ENCODE peak calls at places on chromosomes 16 and 17, in four cellular contexts. C is AG04449, V is astrocyte of the spinal cord, Z is heart right ventricle. E is an unnamed sample.

GRCh38 chr16:89035013-89035697 is 58.1 kb upstream of the CBFA2T3 start:
- DNase-seq in C (no peak), V (no peak), Z (peak), E (no peak)

GRCh38 chr16:29126057-29126494 is 141.2 kb downstream of the LAT start:
- DNase-seq in Z (no peak), V (no peak), C (no peak), E (no peak)

GRCh38 chr17:47239663-47240374 is 13.8 kb upstream of the ITGB3 start:
- DNase-seq in V (peak), C (peak), Z (peak), E (peak)

GRCh38 chr16:73228649-73229048 is 180.7 kb upstream of the ZFHX3 start:
- DNase-seq in Z (no peak), C (peak), V (peak), E (no peak)

GRCh38 chr16:88897696-88898425 is 31.4 kb upstream of the PABPN1L start:
- DNase-seq in Z (no peak), V (no peak), C (no peak), E (no peak)

GRCh38 chr16:66121466-66121865 is 245.0 kb upstream of the CDH5 start:
- DNase-seq in C (no peak), V (no peak), Z (no peak), E (no peak)

GRCh38 chr16:5450435-5451104 is 353.0 kb upstream of the EEF2KMT start:
- DNase-seq in Z (no peak), C (no peak), V (no peak), E (no peak)

GRCh38 chr17:39979865-39980401 is 674 bp upstream of the PSMD3 start:
- DNase-seq in Z (no peak), V (no peak), C (no peak), E (peak)

GRCh38 chr17:19338031-19338990 is 24.2 kb downstream of the B9D1 start:
- DNase-seq in Z (peak), V (no peak), C (no peak), E (peak)

GRCh38 chr16:66324785-66325184 is 41.7 kb upstream of the CDH5 start:
- DNase-seq in V (no peak), Z (no peak), C (no peak), E (peak)

DNA sequence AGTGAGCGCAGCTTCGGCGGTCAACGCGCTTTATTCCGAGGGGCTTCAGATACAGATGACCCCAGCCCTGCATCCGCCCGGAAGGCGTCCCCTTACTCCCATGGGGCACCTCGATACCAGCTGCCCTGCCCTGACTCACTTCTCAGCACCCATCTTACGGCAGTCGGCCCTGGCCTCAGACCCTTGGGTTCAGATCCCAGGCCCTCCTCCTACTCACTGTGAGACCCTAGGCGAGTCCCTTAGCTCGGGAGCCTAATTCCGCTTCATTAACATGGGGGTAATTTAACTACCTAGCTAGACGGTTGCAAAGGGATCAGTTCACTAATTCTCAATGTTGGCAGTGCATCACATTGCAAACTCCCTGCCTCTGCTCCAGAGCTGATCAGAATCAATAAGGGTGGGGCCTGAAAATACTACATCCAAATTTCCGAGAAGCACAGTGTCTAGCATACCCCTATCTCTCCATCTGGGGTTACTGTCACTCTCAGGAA is 281 bp upstream of the FLOT2 start:
- DNase-seq in V (no peak), C (no peak), Z (no peak), E (no peak)
- TF ChIP-seq CTCF in V (no peak), C (no peak), Z (no peak), E (no peak)

GRCh38 chr17:8631554-8631877 is 991 bp upstream of the MYH10 start:
- DNase-seq in C (no peak), V (peak), Z (no peak), E (no peak)

GRCh38 chr17:8629371-8630226 is 926 bp downstream of the MYH10 start:
- DNase-seq in Z (peak), V (peak), C (no peak), E (peak)

GRCh38 chr17:8630802-8631553 is 453 bp upstream of the MYH10 start:
- DNase-seq in V (peak), C (peak), Z (peak), E (peak)

GRCh38 chr17:8628609-8629169 is 1.8 kb downstream of the MYH10 start:
- DNase-seq in C (no peak), Z (no peak), V (peak), E (no peak)

DNA sequence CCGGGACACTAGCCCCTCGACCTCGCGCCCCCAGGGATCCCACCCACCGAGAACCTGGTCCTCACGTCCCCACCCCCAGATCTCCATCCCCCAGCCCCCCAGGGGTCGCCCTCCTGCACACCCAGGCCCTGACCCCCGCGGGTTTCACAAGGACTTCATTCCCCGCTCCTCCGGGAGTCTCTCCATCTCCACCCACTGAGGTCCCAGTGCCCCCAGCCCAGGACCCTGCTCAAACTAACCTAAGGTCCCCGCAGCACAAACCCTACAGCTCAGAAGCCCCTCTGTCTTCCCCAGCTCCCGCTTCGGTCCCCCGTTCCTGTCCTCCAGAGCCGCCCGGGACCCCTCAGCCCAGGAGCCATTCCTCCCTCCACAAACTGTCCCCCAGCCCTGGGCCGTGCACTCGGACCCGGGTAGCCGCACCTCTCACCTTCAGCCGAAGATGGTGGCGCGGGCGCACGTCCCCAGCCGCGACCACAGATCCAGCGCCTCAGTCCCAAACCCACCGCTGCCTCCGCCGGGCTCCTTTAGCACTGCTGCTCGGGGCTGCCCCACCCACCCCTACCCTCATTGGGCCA is at the start of gene MYH10:
- DNase-seq in Z (no peak), C (no peak), V (no peak), E (no peak)
- TF ChIP-seq CTCF in Z (peak), C (peak), V (peak), E (no peak)

GRCh38 chr16:23081675-23082119 is 67.6 kb downstream of the USP31 start:
- DNase-seq in C (no peak), Z (no peak), V (peak), E (peak)
- TF ChIP-seq CTCF in C (peak), Z (no peak), V (peak), E (no peak)

GRCh38 chr17:31487648-31488263 is 96.3 kb downstream of the RAB11FIP4 start:
- DNase-seq in Z (peak), C (no peak), V (no peak), E (peak)
- TF ChIP-seq CTCF in Z (no peak), C (no peak), V (no peak), E (no peak)

DNA sequence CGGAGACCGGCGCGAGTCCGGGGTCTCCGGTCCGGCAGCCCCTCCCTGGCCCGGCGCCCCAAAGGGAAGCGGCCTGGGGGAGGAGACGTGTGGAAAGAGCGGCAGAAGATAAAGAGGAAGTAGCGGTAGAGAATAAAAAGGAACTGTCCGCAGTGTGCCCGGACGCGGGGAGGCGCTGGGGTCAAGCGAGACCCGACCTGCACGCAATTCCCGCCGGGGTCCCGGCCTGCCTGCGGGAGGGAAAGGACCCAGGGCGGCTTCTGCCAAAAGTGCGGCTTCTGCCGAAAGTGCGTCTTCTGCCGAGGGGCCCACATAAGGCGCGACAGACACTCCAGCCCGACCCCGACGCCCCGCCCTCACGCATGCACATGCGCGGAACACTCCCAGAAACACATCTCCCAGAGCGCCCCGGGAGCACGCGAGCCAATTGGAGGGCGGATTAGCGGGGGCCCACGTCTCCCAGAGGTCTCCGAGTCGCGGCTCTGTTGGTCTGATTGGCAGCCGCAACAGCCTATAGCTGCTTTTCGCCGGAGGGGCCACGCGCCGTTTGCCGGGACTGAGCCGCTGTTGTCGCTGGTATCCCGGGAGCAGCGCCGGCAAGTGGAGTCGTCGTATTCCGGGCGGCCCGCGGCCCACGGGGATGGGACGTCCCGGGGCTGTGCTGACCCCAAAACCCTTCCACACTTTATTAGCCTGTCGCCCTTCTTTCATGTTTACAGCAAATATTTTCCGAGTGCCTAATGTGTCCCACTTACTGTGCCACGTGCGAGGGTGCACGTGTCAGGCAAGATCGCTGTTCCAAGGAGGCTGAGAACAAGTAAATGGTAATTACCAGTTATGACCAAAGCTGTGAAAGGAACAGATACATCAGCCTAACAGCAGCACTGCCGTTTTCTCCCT is 8.0 kb upstream of the MEFV start:
- DNase-seq in V (peak), C (peak), Z (peak), E (peak)
- TF ChIP-seq CTCF in V (peak), C (peak), Z (peak), E (peak)

DNA sequence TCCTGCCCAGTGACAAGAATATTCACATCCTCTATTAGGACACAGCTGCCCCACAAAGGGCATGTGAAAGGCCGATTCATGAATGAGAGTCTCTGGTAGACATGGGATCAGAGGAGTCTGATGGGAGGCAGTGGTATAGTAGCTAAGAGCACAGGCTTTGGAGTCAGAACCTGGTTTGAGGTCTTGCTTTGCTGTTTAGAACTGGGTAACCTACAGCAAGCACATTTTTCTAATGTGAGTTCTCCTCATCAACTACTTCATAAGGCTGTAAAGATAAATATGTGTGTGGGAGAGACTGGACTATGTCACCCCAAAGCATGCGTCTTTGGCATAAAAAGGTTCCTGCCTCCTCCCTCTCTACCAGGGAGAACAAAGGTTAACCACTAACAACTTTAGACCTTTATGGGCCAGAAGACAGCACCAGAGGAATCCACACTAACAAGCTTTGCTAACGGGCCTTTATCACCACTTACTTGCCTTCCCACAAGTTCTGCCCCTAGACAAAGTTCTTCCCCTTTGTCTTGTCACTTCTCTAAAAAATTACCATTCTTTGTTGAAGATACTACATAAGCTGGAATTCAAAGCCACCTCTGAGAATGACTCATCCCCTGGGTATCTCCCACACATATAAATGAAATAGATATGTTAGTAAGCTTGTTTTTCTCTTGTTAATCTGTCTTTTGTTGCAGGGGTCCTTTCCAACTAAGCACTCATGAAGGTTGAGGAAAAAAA is 21.1 kb downstream of the CDR2 start:
- DNase-seq in Z (no peak), V (peak), C (peak), E (peak)
- TF ChIP-seq CTCF in Z (no peak), V (no peak), C (no peak), E (no peak)

GRCh38 chr17:1629647-1630310 is 1.1 kb upstream of the SLC43A2 start:
- DNase-seq in V (no peak), C (no peak), Z (peak), E (peak)

GRCh38 chr17:1630662-1631061 is 2.0 kb upstream of the SLC43A2 start:
- DNase-seq in V (no peak), Z (no peak), C (no peak), E (peak)

GRCh38 chr17:1627219-1627986 is 1.2 kb downstream of the SLC43A2 start:
- DNase-seq in V (no peak), Z (no peak), C (no peak), E (no peak)

GRCh38 chr17:1627987-1628855 is at the start of gene SLC43A2:
- DNase-seq in C (no peak), Z (peak), V (peak), E (peak)

GRCh38 chr17:1628856-1629646 is 417 bp upstream of the SLC43A2 start:
- DNase-seq in V (peak), Z (peak), C (peak), E (peak)
- TF ChIP-seq CTCF in V (peak), Z (peak), C (peak), E (peak)

GRCh38 chr17:79814624-79814965 is 17.7 kb upstream of the CBX8 start:
- DNase-seq in Z (no peak), C (no peak), V (no peak), E (no peak)

GRCh38 chr17:79815836-79816371 is 19.0 kb upstream of the CBX8 start:
- DNase-seq in C (no peak), Z (no peak), V (no peak), E (no peak)

GRCh38 chr17:79813826-79814623 is 17.1 kb upstream of the CBX8 start:
- DNase-seq in C (no peak), V (no peak), Z (no peak), E (no peak)

GRCh38 chr17:79812969-79813825 is 16.3 kb upstream of the CBX8 start:
- DNase-seq in C (no peak), V (no peak), Z (no peak), E (no peak)

DNA sequence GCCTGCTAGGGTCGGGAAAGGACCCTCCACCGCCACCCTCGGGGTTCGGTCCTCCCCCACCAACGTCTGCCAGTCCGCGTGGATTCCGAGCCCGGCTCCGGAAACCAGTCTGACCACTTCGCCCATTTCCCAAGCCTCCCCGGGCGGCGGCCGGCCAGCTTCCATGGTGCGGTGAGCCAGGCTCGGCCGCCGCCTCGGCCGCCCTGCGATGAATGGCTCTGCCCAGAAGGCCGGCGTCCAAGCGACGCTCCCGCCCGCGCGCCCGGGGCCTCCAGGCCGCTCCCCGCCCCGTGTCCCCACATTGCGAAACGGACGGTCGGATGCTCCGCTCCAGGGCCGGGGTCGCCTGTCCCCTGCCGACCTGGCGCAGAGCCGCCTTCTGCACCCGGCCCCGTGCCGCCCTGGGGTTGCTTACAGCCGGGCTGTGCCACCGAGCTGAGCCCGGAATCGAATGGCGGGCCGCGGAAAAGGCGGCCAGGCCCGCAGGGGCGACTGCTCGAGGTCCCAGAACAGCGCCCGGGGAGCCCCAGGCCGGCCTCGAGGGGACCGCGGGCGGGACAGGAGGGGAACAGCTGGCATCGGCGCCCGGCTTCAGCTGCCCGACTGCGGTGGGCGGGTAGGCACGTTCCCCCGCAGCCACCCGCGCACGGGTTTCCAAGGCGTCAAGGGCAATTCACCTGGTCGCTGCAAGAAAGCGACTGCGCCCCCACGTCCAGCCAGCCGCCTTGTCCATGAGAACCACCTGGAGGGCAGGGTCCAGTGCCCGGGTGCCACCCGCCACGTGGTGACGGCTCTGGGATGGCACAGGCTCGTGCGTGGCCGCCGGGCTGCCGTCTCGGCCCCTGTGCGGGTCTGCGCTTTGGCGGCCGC is 18.3 kb upstream of the CBX8 start:
- DNase-seq in Z (peak), C (no peak), V (no peak), E (peak)
- TF ChIP-seq CTCF in Z (no peak), C (no peak), V (no peak), E (no peak)